ENCODE peak calls at places on chromosomes 1 and 21, in nine cellular contexts. One of them, this sample, is unnamed.

GRCh38 chr1:94115900-94116436 is 5.0 kb downstream of the ABCA4 start:
- DNase-seq in heart left ventricle: no peak
- DNase-seq in NCI-H345: no peak
- DNase-seq in T-helper 2 cell: no peak
- DNase-seq in T-helper 17 cell: no peak
- DNase-seq in mucosa of gallbladder: no peak
- DNase-seq in ascending aorta: no peak
- DNase-seq in stimulated activated naive CD8-positive, alpha-beta T cell treated with anti-CD3 and anti-CD28 coated beads, Interleukin-15, Interleukin-2, amounts not matched to agents 100 U/mL and 50 U/mL, for 24 hours: no peak
- DNase-seq in cardiac muscle cell: no peak
- DNase-seq in this sample: no peak

GRCh38 chr21:42846221-42846620 is 33.1 kb downstream of the WDR4 start:
- DNase-seq in heart left ventricle: no peak
- DNase-seq in NCI-H345: no peak
- DNase-seq in T-helper 2 cell: no peak
- DNase-seq in T-helper 17 cell: no peak
- DNase-seq in mucosa of gallbladder: no peak
- DNase-seq in ascending aorta: no peak
- DNase-seq in stimulated activated naive CD8-positive, alpha-beta T cell treated with anti-CD3 and anti-CD28 coated beads, Interleukin-15, Interleukin-2, amounts not matched to agents 100 U/mL and 50 U/mL, for 24 hours: no peak
- DNase-seq in cardiac muscle cell: no peak
- DNase-seq in this sample: no peak

GRCh38 chr1:97247196-97247595 is 525.6 kb downstream of the PTBP2 start:
- DNase-seq in heart left ventricle: no peak
- DNase-seq in NCI-H345: no peak
- DNase-seq in T-helper 2 cell: no peak
- DNase-seq in T-helper 17 cell: no peak
- DNase-seq in mucosa of gallbladder: no peak
- DNase-seq in ascending aorta: no peak
- DNase-seq in stimulated activated naive CD8-positive, alpha-beta T cell treated with anti-CD3 and anti-CD28 coated beads, Interleukin-15, Interleukin-2, amounts not matched to agents 100 U/mL and 50 U/mL, for 24 hours: no peak
- DNase-seq in cardiac muscle cell: no peak
- DNase-seq in this sample: no peak

GRCh38 chr1:14377386-14377785 is 221.1 kb upstream of the KAZN start:
- DNase-seq in heart left ventricle: no peak
- DNase-seq in NCI-H345: no peak
- DNase-seq in T-helper 2 cell: no peak
- DNase-seq in T-helper 17 cell: no peak
- DNase-seq in mucosa of gallbladder: no peak
- DNase-seq in ascending aorta: no peak
- DNase-seq in stimulated activated naive CD8-positive, alpha-beta T cell treated with anti-CD3 and anti-CD28 coated beads, Interleukin-15, Interleukin-2, amounts not matched to agents 100 U/mL and 50 U/mL, for 24 hours: no peak
- DNase-seq in cardiac muscle cell: no peak
- DNase-seq in this sample: no peak

GRCh38 chr21:38917045-38917774 is 111.5 kb downstream of the ETS2 start:
- DNase-seq in heart left ventricle: no peak
- DNase-seq in NCI-H345: peak; percentile 94
- DNase-seq in T-helper 2 cell: no peak
- DNase-seq in T-helper 17 cell: no peak
- DNase-seq in mucosa of gallbladder: no peak
- DNase-seq in ascending aorta: no peak
- DNase-seq in stimulated activated naive CD8-positive, alpha-beta T cell treated with anti-CD3 and anti-CD28 coated beads, Interleukin-15, Interleukin-2, amounts not matched to agents 100 U/mL and 50 U/mL, for 24 hours: no peak
- DNase-seq in cardiac muscle cell: no peak
- DNase-seq in this sample: no peak

GRCh38 chr1:1331068-1331965 is at the start of gene TAS1R3:
- DNase-seq in heart left ventricle: no peak
- DNase-seq in NCI-H345: peak; percentile 11
- DNase-seq in T-helper 2 cell: no peak
- DNase-seq in T-helper 17 cell: no peak
- DNase-seq in mucosa of gallbladder: no peak
- DNase-seq in ascending aorta: no peak
- DNase-seq in stimulated activated naive CD8-positive, alpha-beta T cell treated with anti-CD3 and anti-CD28 coated beads, Interleukin-15, Interleukin-2, amounts not matched to agents 100 U/mL and 50 U/mL, for 24 hours: no peak
- DNase-seq in cardiac muscle cell: no peak
- DNase-seq in this sample: no peak

GRCh38 chr21:31730687-31731111 is 1.2 kb downstream of the SCAF4 start:
- DNase-seq in heart left ventricle: no peak
- DNase-seq in NCI-H345: peak; percentile 41
- DNase-seq in T-helper 2 cell: no peak
- DNase-seq in T-helper 17 cell: no peak
- DNase-seq in mucosa of gallbladder: no peak
- DNase-seq in ascending aorta: no peak
- DNase-seq in stimulated activated naive CD8-positive, alpha-beta T cell treated with anti-CD3 and anti-CD28 coated beads, Interleukin-15, Interleukin-2, amounts not matched to agents 100 U/mL and 50 U/mL, for 24 hours: no peak
- DNase-seq in cardiac muscle cell: peak; percentile 26
- DNase-seq in this sample: no peak

GRCh38 chr1:66217021-66217420 is 316.9 kb upstream of the SGIP1 start:
- DNase-seq in heart left ventricle: no peak
- DNase-seq in NCI-H345: no peak
- DNase-seq in T-helper 2 cell: no peak
- DNase-seq in T-helper 17 cell: no peak
- DNase-seq in mucosa of gallbladder: no peak
- DNase-seq in ascending aorta: no peak
- DNase-seq in stimulated activated naive CD8-positive, alpha-beta T cell treated with anti-CD3 and anti-CD28 coated beads, Interleukin-15, Interleukin-2, amounts not matched to agents 100 U/mL and 50 U/mL, for 24 hours: no peak
- DNase-seq in cardiac muscle cell: no peak
- DNase-seq in this sample: no peak

GRCh38 chr1:99685516-99686180 is 39.7 kb downstream of the PALMD start:
- DNase-seq in heart left ventricle: peak; percentile 85
- DNase-seq in NCI-H345: peak; percentile 21
- DNase-seq in T-helper 2 cell: no peak
- DNase-seq in T-helper 17 cell: no peak
- DNase-seq in mucosa of gallbladder: peak; percentile 57
- DNase-seq in ascending aorta: no peak
- DNase-seq in stimulated activated naive CD8-positive, alpha-beta T cell treated with anti-CD3 and anti-CD28 coated beads, Interleukin-15, Interleukin-2, amounts not matched to agents 100 U/mL and 50 U/mL, for 24 hours: peak; percentile 51
- DNase-seq in cardiac muscle cell: peak; percentile 78
- DNase-seq in this sample: peak; percentile 68

GRCh38 chr1:106173101-106173500 is 883.4 kb upstream of the PRMT6 start:
- DNase-seq in heart left ventricle: no peak
- DNase-seq in NCI-H345: no peak
- DNase-seq in T-helper 2 cell: no peak
- DNase-seq in T-helper 17 cell: no peak
- DNase-seq in mucosa of gallbladder: no peak
- DNase-seq in ascending aorta: no peak
- DNase-seq in stimulated activated naive CD8-positive, alpha-beta T cell treated with anti-CD3 and anti-CD28 coated beads, Interleukin-15, Interleukin-2, amounts not matched to agents 100 U/mL and 50 U/mL, for 24 hours: no peak
- DNase-seq in cardiac muscle cell: no peak
- DNase-seq in this sample: no peak

GRCh38 chr1:77539510-77540142 is 142.8 kb downstream of the ZZZ3 start:
- DNase-seq in heart left ventricle: peak; percentile 33
- DNase-seq in NCI-H345: no peak
- DNase-seq in T-helper 2 cell: no peak
- DNase-seq in T-helper 17 cell: no peak
- DNase-seq in mucosa of gallbladder: no peak
- DNase-seq in ascending aorta: no peak
- DNase-seq in stimulated activated naive CD8-positive, alpha-beta T cell treated with anti-CD3 and anti-CD28 coated beads, Interleukin-15, Interleukin-2, amounts not matched to agents 100 U/mL and 50 U/mL, for 24 hours: no peak
- DNase-seq in cardiac muscle cell: no peak
- DNase-seq in this sample: no peak

GRCh38 chr1:176102243-176102642 is 104.8 kb downstream of the COP1 start:
- DNase-seq in heart left ventricle: no peak
- DNase-seq in NCI-H345: no peak
- DNase-seq in T-helper 2 cell: no peak
- DNase-seq in T-helper 17 cell: no peak
- DNase-seq in mucosa of gallbladder: no peak
- DNase-seq in ascending aorta: no peak
- DNase-seq in stimulated activated naive CD8-positive, alpha-beta T cell treated with anti-CD3 and anti-CD28 coated beads, Interleukin-15, Interleukin-2, amounts not matched to agents 100 U/mL and 50 U/mL, for 24 hours: no peak
- DNase-seq in cardiac muscle cell: peak; percentile 45
- DNase-seq in this sample: no peak

GRCh38 chr1:241432241-241432640 is 75.2 kb upstream of the RGS7 start:
- DNase-seq in heart left ventricle: no peak
- DNase-seq in NCI-H345: no peak
- DNase-seq in T-helper 2 cell: no peak
- DNase-seq in T-helper 17 cell: no peak
- DNase-seq in mucosa of gallbladder: no peak
- DNase-seq in ascending aorta: no peak
- DNase-seq in stimulated activated naive CD8-positive, alpha-beta T cell treated with anti-CD3 and anti-CD28 coated beads, Interleukin-15, Interleukin-2, amounts not matched to agents 100 U/mL and 50 U/mL, for 24 hours: no peak
- DNase-seq in cardiac muscle cell: no peak
- DNase-seq in this sample: no peak

GRCh38 chr1:25022361-25023189 is 92.5 kb upstream of the RUNX3 start:
- DNase-seq in heart left ventricle: peak; percentile 71
- DNase-seq in NCI-H345: peak; percentile 16
- DNase-seq in T-helper 2 cell: peak; percentile 98
- DNase-seq in T-helper 17 cell: peak; percentile 95
- DNase-seq in mucosa of gallbladder: peak; percentile 82
- DNase-seq in ascending aorta: peak; percentile 64
- DNase-seq in stimulated activated naive CD8-positive, alpha-beta T cell treated with anti-CD3 and anti-CD28 coated beads, Interleukin-15, Interleukin-2, amounts not matched to agents 100 U/mL and 50 U/mL, for 24 hours: peak; percentile 95
- DNase-seq in cardiac muscle cell: peak; percentile 67
- DNase-seq in this sample: no peak

GRCh38 chr1:152786077-152786476 is at the start of gene LCE1E:
- DNase-seq in heart left ventricle: no peak
- DNase-seq in NCI-H345: no peak
- DNase-seq in T-helper 2 cell: no peak
- DNase-seq in T-helper 17 cell: no peak
- DNase-seq in mucosa of gallbladder: no peak
- DNase-seq in ascending aorta: no peak
- DNase-seq in stimulated activated naive CD8-positive, alpha-beta T cell treated with anti-CD3 and anti-CD28 coated beads, Interleukin-15, Interleukin-2, amounts not matched to agents 100 U/mL and 50 U/mL, for 24 hours: no peak
- DNase-seq in cardiac muscle cell: no peak
- DNase-seq in this sample: no peak

GRCh38 chr1:75732703-75733102 is 8.2 kb downstream of the ACADM start:
- DNase-seq in heart left ventricle: no peak
- DNase-seq in NCI-H345: no peak
- DNase-seq in T-helper 2 cell: no peak
- DNase-seq in T-helper 17 cell: no peak
- DNase-seq in mucosa of gallbladder: no peak
- DNase-seq in ascending aorta: no peak
- DNase-seq in stimulated activated naive CD8-positive, alpha-beta T cell treated with anti-CD3 and anti-CD28 coated beads, Interleukin-15, Interleukin-2, amounts not matched to agents 100 U/mL and 50 U/mL, for 24 hours: no peak
- DNase-seq in cardiac muscle cell: no peak
- DNase-seq in this sample: no peak

GRCh38 chr1:231776006-231776707 is 149.6 kb downstream of the DISC1 start:
- DNase-seq in heart left ventricle: no peak
- DNase-seq in NCI-H345: no peak
- DNase-seq in T-helper 2 cell: no peak
- DNase-seq in T-helper 17 cell: no peak
- DNase-seq in mucosa of gallbladder: no peak
- DNase-seq in ascending aorta: no peak
- DNase-seq in stimulated activated naive CD8-positive, alpha-beta T cell treated with anti-CD3 and anti-CD28 coated beads, Interleukin-15, Interleukin-2, amounts not matched to agents 100 U/mL and 50 U/mL, for 24 hours: no peak
- DNase-seq in cardiac muscle cell: no peak
- DNase-seq in this sample: no peak

GRCh38 chr1:47571952-47572351 is 134.1 kb downstream of the FOXD2 start:
- DNase-seq in heart left ventricle: no peak
- DNase-seq in NCI-H345: no peak
- DNase-seq in T-helper 2 cell: no peak
- DNase-seq in T-helper 17 cell: no peak
- DNase-seq in mucosa of gallbladder: no peak
- DNase-seq in ascending aorta: no peak
- DNase-seq in stimulated activated naive CD8-positive, alpha-beta T cell treated with anti-CD3 and anti-CD28 coated beads, Interleukin-15, Interleukin-2, amounts not matched to agents 100 U/mL and 50 U/mL, for 24 hours: no peak
- DNase-seq in cardiac muscle cell: no peak
- DNase-seq in this sample: no peak

GRCh38 chr1:223429313-223429731 is 36.1 kb downstream of the CCDC185 start:
- DNase-seq in heart left ventricle: peak; percentile 45
- DNase-seq in NCI-H345: no peak
- DNase-seq in T-helper 2 cell: no peak
- DNase-seq in T-helper 17 cell: no peak
- DNase-seq in mucosa of gallbladder: no peak
- DNase-seq in ascending aorta: peak; percentile 23
- DNase-seq in stimulated activated naive CD8-positive, alpha-beta T cell treated with anti-CD3 and anti-CD28 coated beads, Interleukin-15, Interleukin-2, amounts not matched to agents 100 U/mL and 50 U/mL, for 24 hours: no peak
- DNase-seq in cardiac muscle cell: no peak
- DNase-seq in this sample: no peak

GRCh38 chr1:74811421-74812179 is 78.6 kb downstream of the TYW3 start:
- DNase-seq in heart left ventricle: no peak
- DNase-seq in NCI-H345: peak; percentile 45
- DNase-seq in T-helper 2 cell: no peak
- DNase-seq in T-helper 17 cell: no peak
- DNase-seq in mucosa of gallbladder: no peak
- DNase-seq in ascending aorta: no peak
- DNase-seq in stimulated activated naive CD8-positive, alpha-beta T cell treated with anti-CD3 and anti-CD28 coated beads, Interleukin-15, Interleukin-2, amounts not matched to agents 100 U/mL and 50 U/mL, for 24 hours: no peak
- DNase-seq in cardiac muscle cell: peak; percentile 18
- DNase-seq in this sample: peak; percentile 92

GRCh38 chr1:16922466-16922865 is 735 bp downstream of the CROCC start:
- DNase-seq in heart left ventricle: peak; percentile 23
- DNase-seq in NCI-H345: no peak
- DNase-seq in T-helper 2 cell: no peak
- DNase-seq in T-helper 17 cell: no peak
- DNase-seq in mucosa of gallbladder: no peak
- DNase-seq in ascending aorta: no peak
- DNase-seq in stimulated activated naive CD8-positive, alpha-beta T cell treated with anti-CD3 and anti-CD28 coated beads, Interleukin-15, Interleukin-2, amounts not matched to agents 100 U/mL and 50 U/mL, for 24 hours: no peak
- DNase-seq in cardiac muscle cell: no peak
- DNase-seq in this sample: no peak

GRCh38 chr1:7454052-7454815 is 316.9 kb upstream of the VAMP3 start:
- DNase-seq in heart left ventricle: no peak
- DNase-seq in NCI-H345: no peak
- DNase-seq in T-helper 2 cell: no peak
- DNase-seq in T-helper 17 cell: no peak
- DNase-seq in mucosa of gallbladder: peak; percentile 22
- DNase-seq in ascending aorta: no peak
- DNase-seq in stimulated activated naive CD8-positive, alpha-beta T cell treated with anti-CD3 and anti-CD28 coated beads, Interleukin-15, Interleukin-2, amounts not matched to agents 100 U/mL and 50 U/mL, for 24 hours: peak; percentile 13
- DNase-seq in cardiac muscle cell: peak; percentile 39
- DNase-seq in this sample: peak; percentile 32

GRCh38 chr1:204545202-204545601 is 29.0 kb downstream of the MDM4 start:
- DNase-seq in heart left ventricle: no peak
- DNase-seq in NCI-H345: no peak
- DNase-seq in T-helper 2 cell: no peak
- DNase-seq in T-helper 17 cell: no peak
- DNase-seq in mucosa of gallbladder: no peak
- DNase-seq in ascending aorta: no peak
- DNase-seq in stimulated activated naive CD8-positive, alpha-beta T cell treated with anti-CD3 and anti-CD28 coated beads, Interleukin-15, Interleukin-2, amounts not matched to agents 100 U/mL and 50 U/mL, for 24 hours: no peak
- DNase-seq in cardiac muscle cell: no peak
- DNase-seq in this sample: no peak

GRCh38 chr1:184641894-184642293 is 112.8 kb downstream of the EDEM3 start:
- DNase-seq in heart left ventricle: no peak
- DNase-seq in NCI-H345: no peak
- DNase-seq in T-helper 2 cell: no peak
- DNase-seq in T-helper 17 cell: no peak
- DNase-seq in mucosa of gallbladder: no peak
- DNase-seq in ascending aorta: no peak
- DNase-seq in stimulated activated naive CD8-positive, alpha-beta T cell treated with anti-CD3 and anti-CD28 coated beads, Interleukin-15, Interleukin-2, amounts not matched to agents 100 U/mL and 50 U/mL, for 24 hours: no peak
- DNase-seq in cardiac muscle cell: no peak
- DNase-seq in this sample: no peak

GRCh38 chr1:201089621-201090020 is 22.6 kb downstream of the CACNA1S start:
- DNase-seq in heart left ventricle: no peak
- DNase-seq in NCI-H345: no peak
- DNase-seq in T-helper 2 cell: no peak
- DNase-seq in T-helper 17 cell: no peak
- DNase-seq in mucosa of gallbladder: no peak
- DNase-seq in ascending aorta: no peak
- DNase-seq in stimulated activated naive CD8-positive, alpha-beta T cell treated with anti-CD3 and anti-CD28 coated beads, Interleukin-15, Interleukin-2, amounts not matched to agents 100 U/mL and 50 U/mL, for 24 hours: no peak
- DNase-seq in cardiac muscle cell: peak; percentile 41
- DNase-seq in this sample: no peak

GRCh38 chr1:115969509-115969908 is 6.8 kb upstream of the SLC22A15 start:
- DNase-seq in heart left ventricle: no peak
- DNase-seq in NCI-H345: no peak
- DNase-seq in T-helper 2 cell: no peak
- DNase-seq in T-helper 17 cell: no peak
- DNase-seq in mucosa of gallbladder: no peak
- DNase-seq in ascending aorta: no peak
- DNase-seq in stimulated activated naive CD8-positive, alpha-beta T cell treated with anti-CD3 and anti-CD28 coated beads, Interleukin-15, Interleukin-2, amounts not matched to agents 100 U/mL and 50 U/mL, for 24 hours: no peak
- DNase-seq in cardiac muscle cell: peak; percentile 73
- DNase-seq in this sample: peak; percentile 45

GRCh38 chr1:6464514-6464836 is 1.5 kb downstream of the TNFRSF25 start:
- DNase-seq in heart left ventricle: peak; percentile 87
- DNase-seq in NCI-H345: no peak
- DNase-seq in T-helper 2 cell: no peak
- DNase-seq in T-helper 17 cell: peak; percentile 42
- DNase-seq in mucosa of gallbladder: peak; percentile 62
- DNase-seq in ascending aorta: no peak
- DNase-seq in stimulated activated naive CD8-positive, alpha-beta T cell treated with anti-CD3 and anti-CD28 coated beads, Interleukin-15, Interleukin-2, amounts not matched to agents 100 U/mL and 50 U/mL, for 24 hours: peak; percentile 62
- DNase-seq in cardiac muscle cell: no peak
- DNase-seq in this sample: no peak

This sample was measured in SK-N-DZ.